ENCODE peak calls at places on chromosomes 13 and 19, in five cellular contexts. T is K562, O is HepG2, R is HCT116, P is H1. A is an unnamed sample.

GRCh38 chr19:40718774-40719391 is 2.0 kb downstream of the ITPKC start:
- DNase-seq in T (peak; percentile 71), O (peak; percentile 79), R (peak; percentile 59), P (no peak), A (no peak)

GRCh38 chr19:55042344-55042678 is 4.2 kb upstream of the GP6 start:
- DNase-seq in T (no peak), O (no peak), R (no peak), P (no peak), A (no peak)

GRCh38 chr13:66210677-66211076 is 1019.5 kb downstream of the PCDH9 start:
- DNase-seq in T (peak; percentile 1), O (no peak), R (peak; percentile 63), P (no peak), A (no peak)

GRCh38 chr13:90519157-90519556 is 828.3 kb upstream of the MIR17HG start:
- DNase-seq in T (no peak), O (no peak), R (no peak), P (no peak), A (no peak)

GRCh38 chr19:17405250-17406038 is at the start of gene BST2:
- DNase-seq in T (peak; percentile 90), O (peak; percentile 93), R (no peak), P (no peak), A (no peak)

GRCh38 chr19:35766571-35767104 is 8.7 kb downstream of the PROSER3 start:
- DNase-seq in T (no peak), O (no peak), R (no peak), P (no peak), A (no peak)

GRCh38 chr19:737591-738093 is 13.3 kb upstream of the MISP start:
- DNase-seq in T (peak; percentile 72), O (peak; percentile 41), R (no peak), P (peak; percentile 95), A (peak; percentile 51)

GRCh38 chr19:40661616-40662015 is 28.8 kb downstream of the NUMBL start:
- DNase-seq in T (no peak), O (no peak), R (no peak), P (no peak), A (no peak)

GRCh38 chr13:113560645-113561416 is 23.7 kb upstream of the TFDP1 start:
- DNase-seq in T (no peak), O (no peak), R (no peak), P (peak; percentile 41), A (peak; percentile 22)

GRCh38 chr19:46761418-46761831 is 15.2 kb upstream of the STRN4 start:
- DNase-seq in T (no peak), O (peak; percentile 55), R (no peak), P (no peak), A (no peak)

GRCh38 chr19:45955905-45956608 is 17.6 kb downstream of the NOVA2 start:
- DNase-seq in T (no peak), O (peak; percentile 38), R (peak; percentile 35), P (no peak), A (no peak)

GRCh38 chr13:27371932-27372331 is 52.5 kb upstream of the GTF3A start:
- DNase-seq in T (no peak), O (no peak), R (no peak), P (no peak), A (no peak)

GRCh38 chr13:102726430-102726829 is 31.6 kb upstream of the METTL21C start:
- DNase-seq in T (peak; percentile 8), O (peak; percentile 35), R (no peak), P (no peak), A (no peak)

DNA sequence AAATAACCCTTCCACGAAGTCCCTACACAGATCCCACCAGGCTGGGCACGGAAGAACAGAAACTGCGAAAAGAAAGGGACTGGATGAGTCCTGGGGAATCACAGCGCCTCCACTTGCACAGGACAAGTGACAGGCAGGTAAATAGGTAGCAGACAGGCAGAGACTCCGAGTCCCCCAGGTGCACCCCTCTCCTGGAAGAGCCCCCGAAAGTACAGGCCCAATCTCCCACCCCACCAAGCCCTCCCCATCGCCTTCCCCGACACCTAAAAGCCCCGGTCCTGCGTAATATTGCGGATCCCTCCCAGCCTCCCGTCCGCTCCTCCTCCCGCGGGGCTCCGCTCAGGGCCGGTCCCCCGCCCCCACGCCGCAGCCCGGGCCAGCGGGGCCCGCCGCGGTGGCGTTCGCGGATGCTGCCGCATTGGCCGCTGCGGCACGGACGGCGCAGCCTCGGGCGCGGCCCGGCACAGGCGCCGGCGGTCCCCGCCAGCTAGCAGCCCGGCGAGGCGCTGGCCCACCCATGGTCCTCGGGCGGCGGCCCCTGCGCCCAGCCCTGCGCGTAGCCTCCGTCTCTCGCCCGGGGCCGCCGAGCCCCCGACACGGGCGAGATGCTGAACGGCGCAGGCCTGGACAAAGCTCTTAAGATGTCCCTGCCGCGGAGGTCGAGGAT is at the start of gene ATP8A2:
- DNase-seq in T (peak; percentile 24), O (no peak), R (no peak), P (peak; percentile 67), A (no peak)
- TF ChIP-seq ZNF274 in T (no peak), O (no peak), R (no peak), P (no peak), A (no peak)

GRCh38 chr19:27972291-27973040 is 1240.5 kb downstream of the UQCRFS1 start:
- DNase-seq in T (no peak), O (no peak), R (no peak), P (no peak), A (no peak)

GRCh38 chr19:27974082-27974513 is 1238.9 kb downstream of the UQCRFS1 start:
- DNase-seq in T (peak; percentile 25), O (peak; percentile 2), R (no peak), P (peak; percentile 52), A (no peak)

GRCh38 chr19:27971869-27972268 is 1241.1 kb downstream of the UQCRFS1 start:
- DNase-seq in T (no peak), O (no peak), R (no peak), P (no peak), A (no peak)

GRCh38 chr19:27975419-27976005 is 1237.4 kb downstream of the UQCRFS1 start:
- DNase-seq in T (no peak), O (no peak), R (no peak), P (no peak), A (no peak)

DNA sequence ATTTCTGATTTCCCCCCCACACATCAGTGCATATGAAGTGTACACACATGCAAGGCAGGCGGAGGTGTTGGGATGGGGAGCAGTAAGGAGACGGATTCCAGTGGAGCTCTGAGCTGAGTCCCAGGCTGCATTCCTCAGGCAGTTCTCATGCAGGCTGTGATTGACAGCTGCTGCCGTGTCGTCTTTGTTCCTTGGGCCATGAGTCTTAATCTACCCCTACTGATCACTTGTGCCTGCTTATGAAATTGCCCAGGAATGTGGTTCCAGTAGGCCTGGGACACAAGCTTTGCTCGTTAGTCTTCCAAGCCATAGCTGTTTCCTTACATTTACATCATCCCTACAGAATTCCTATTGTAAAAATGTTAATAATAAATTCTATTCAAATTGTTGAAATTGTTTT is 1241.9 kb downstream of the UQCRFS1 start:
- DNase-seq in T (no peak), O (no peak), R (no peak), P (no peak), A (peak; percentile 81)
- TF ChIP-seq ZNF274 in T (no peak), O (no peak), R (no peak), P (no peak), A (no peak)

GRCh38 chr19:8075158-8076086 is 22.9 kb downstream of the CCL25 start:
- DNase-seq in T (no peak), O (no peak), R (no peak), P (no peak), A (no peak)

GRCh38 chr19:8071912-8072311 is 19.4 kb downstream of the CCL25 start:
- DNase-seq in T (no peak), O (no peak), R (no peak), P (no peak), A (no peak)

GRCh38 chr19:8069116-8069973 is 16.8 kb downstream of the CCL25 start:
- DNase-seq in T (peak; percentile 71), O (no peak), R (no peak), P (peak; percentile 80), A (peak; percentile 54)

GRCh38 chr19:8079988-8080387 is 27.4 kb downstream of the CCL25 start:
- DNase-seq in T (no peak), O (no peak), R (no peak), P (no peak), A (no peak)

GRCh38 chr19:8074501-8074900 is 21.9 kb downstream of the CCL25 start:
- DNase-seq in T (peak; percentile 30), O (no peak), R (no peak), P (no peak), A (no peak)
- TF ChIP-seq ZNF274 in T (no peak), O (no peak), R (no peak), P (no peak), A (no peak)

DNA sequence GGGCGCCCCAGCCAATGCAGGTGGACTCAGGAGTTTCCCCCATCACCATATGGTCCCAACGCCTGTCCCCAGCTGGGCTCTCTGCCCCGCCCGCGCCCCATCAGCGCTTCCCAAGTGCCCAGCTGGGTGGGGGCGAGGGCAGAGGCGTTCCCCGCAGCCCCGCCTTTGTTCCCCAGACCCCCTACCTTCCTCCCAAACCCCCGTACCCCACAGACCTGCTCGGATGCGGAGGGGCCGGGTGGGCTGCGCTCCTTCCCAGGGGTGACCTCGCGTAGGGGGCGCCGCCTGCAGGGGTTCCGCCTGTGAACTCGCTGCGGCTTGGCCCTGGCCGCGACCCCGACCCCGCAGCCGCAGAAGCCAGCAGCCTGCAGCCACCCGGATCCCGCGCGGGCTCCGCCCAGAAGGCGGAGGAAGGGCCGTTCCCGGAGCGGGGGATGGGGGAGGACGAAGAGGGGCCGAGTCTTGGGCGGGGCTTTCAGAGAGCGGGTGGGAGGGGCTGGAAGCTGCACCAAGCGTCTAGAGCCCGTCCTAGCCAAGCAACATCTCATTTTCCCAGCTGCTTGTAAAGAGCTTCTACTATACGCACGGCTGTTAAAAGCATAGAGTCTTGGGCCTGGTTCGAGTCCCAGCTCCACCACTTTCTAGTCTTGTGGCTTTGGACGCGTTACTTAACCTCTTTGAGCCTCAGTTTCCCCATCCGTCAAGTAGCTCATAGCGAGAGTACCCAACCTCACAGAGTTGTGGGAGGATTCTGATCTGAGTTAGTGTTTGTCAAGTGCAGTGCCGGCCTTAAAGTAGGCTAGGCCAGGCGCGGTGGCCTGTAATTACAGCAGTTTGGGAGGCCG is at the start of gene RAB3D:
- DNase-seq in T (peak; percentile 94), O (peak; percentile 71), R (peak; percentile 63), P (peak; percentile 94), A (peak; percentile 86)
- TF ChIP-seq ZNF274 in T (no peak), O (peak; percentile 44), R (no peak), P (no peak), A (no peak)

GRCh38 chr19:53467138-53467502 is 413 bp upstream of the ZNF813 start:
- DNase-seq in T (peak; percentile 5), O (no peak), R (no peak), P (no peak), A (no peak)
- TF ChIP-seq ZNF274 in T (no peak), O (no peak), R (no peak), P (no peak), A (no peak)

GRCh38 chr13:94822356-94822755 is 110.0 kb upstream of the SOX21 start:
- DNase-seq in T (no peak), O (no peak), R (no peak), P (no peak), A (no peak)
- TF ChIP-seq ZNF274 in T (no peak), O (no peak), R (no peak), P (no peak), A (no peak)

A was measured in NT2/D1.